ENCODE peak calls at places on chromosomes 11 and 22, in four cellular contexts. One of them, this sample, is unnamed.

GRCh38 chr11:134819026-134819425 is 407.0 kb upstream of the B3GAT1 start:
- DNase-seq in fibroblast of mammary gland: no peak
- DNase-seq in GM19239: no peak
- DNase-seq in nephron progenitor cell: no peak
- DNase-seq in this sample: no peak

GRCh38 chr11:128022761-128023160 is 564.6 kb downstream of the ETS1 start:
- DNase-seq in fibroblast of mammary gland: no peak
- DNase-seq in GM19239: no peak
- DNase-seq in nephron progenitor cell: no peak
- DNase-seq in this sample: no peak

GRCh38 chr11:108958446-108959123 is 293.7 kb downstream of the DDX10 start:
- DNase-seq in fibroblast of mammary gland: peak
- DNase-seq in GM19239: no peak
- DNase-seq in nephron progenitor cell: no peak
- DNase-seq in this sample: peak

GRCh38 chr11:116852261-116853125 is 15.1 kb upstream of the APOA1 start:
- DNase-seq in fibroblast of mammary gland: peak
- DNase-seq in GM19239: no peak
- DNase-seq in nephron progenitor cell: no peak
- DNase-seq in this sample: peak

GRCh38 chr11:64856382-64857227 is 12.2 kb upstream of the CDC42BPG start:
- DNase-seq in fibroblast of mammary gland: peak
- DNase-seq in GM19239: no peak
- DNase-seq in nephron progenitor cell: no peak
- DNase-seq in this sample: peak

GRCh38 chr11:113690619-113691569 is 15.2 kb downstream of the TMPRSS5 start:
- DNase-seq in fibroblast of mammary gland: peak
- DNase-seq in GM19239: no peak
- DNase-seq in nephron progenitor cell: peak
- DNase-seq in this sample: peak

GRCh38 chr11:70085815-70086769 is 8.0 kb downstream of the ANO1 start:
- DNase-seq in fibroblast of mammary gland: no peak
- DNase-seq in GM19239: no peak
- DNase-seq in nephron progenitor cell: no peak
- DNase-seq in this sample: no peak

GRCh38 chr11:46698597-46698996 is 1.8 kb downstream of the ARHGAP1 start:
- DNase-seq in fibroblast of mammary gland: peak
- DNase-seq in GM19239: no peak
- DNase-seq in nephron progenitor cell: no peak
- DNase-seq in this sample: no peak

GRCh38 chr11:15769203-15769602 is 587.1 kb downstream of the SOX6 start:
- DNase-seq in fibroblast of mammary gland: no peak
- DNase-seq in GM19239: no peak
- DNase-seq in nephron progenitor cell: no peak
- DNase-seq in this sample: no peak

GRCh38 chr22:43239102-43239875 is 52.4 kb upstream of the TTLL12 start:
- DNase-seq in fibroblast of mammary gland: peak
- DNase-seq in GM19239: no peak
- DNase-seq in nephron progenitor cell: no peak
- DNase-seq in this sample: no peak

GRCh38 chr11:126494831-126495230 is 139.3 kb downstream of the ST3GAL4 start:
- DNase-seq in fibroblast of mammary gland: no peak
- DNase-seq in GM19239: no peak
- DNase-seq in nephron progenitor cell: no peak
- DNase-seq in this sample: no peak

GRCh38 chr22:29912605-29913398 is 29.8 kb downstream of the MTMR3 start:
- DNase-seq in fibroblast of mammary gland: peak
- DNase-seq in GM19239: no peak
- DNase-seq in nephron progenitor cell: no peak
- DNase-seq in this sample: peak

GRCh38 chr11:131546218-131546895 is 175.9 kb downstream of the NTM start:
- DNase-seq in fibroblast of mammary gland: no peak
- DNase-seq in GM19239: no peak
- DNase-seq in nephron progenitor cell: no peak
- DNase-seq in this sample: no peak

GRCh38 chr11:19345848-19346681 is 105.3 kb upstream of the E2F8 start:
- DNase-seq in fibroblast of mammary gland: peak
- DNase-seq in GM19239: no peak
- DNase-seq in nephron progenitor cell: peak
- DNase-seq in this sample: peak

GRCh38 chr11:1106387-1106786 is 31.7 kb downstream of the MUC2 start:
- DNase-seq in fibroblast of mammary gland: no peak
- DNase-seq in GM19239: no peak
- DNase-seq in nephron progenitor cell: no peak
- DNase-seq in this sample: no peak

GRCh38 chr22:24117942-24118341 is 63.3 kb upstream of the SUSD2 start:
- DNase-seq in fibroblast of mammary gland: no peak
- DNase-seq in GM19239: no peak
- DNase-seq in nephron progenitor cell: no peak
- DNase-seq in this sample: no peak

GRCh38 chr11:72760543-72761400 is 8.6 kb upstream of the ARAP1 start:
- DNase-seq in fibroblast of mammary gland: peak
- DNase-seq in GM19239: no peak
- DNase-seq in nephron progenitor cell: no peak
- DNase-seq in this sample: no peak

GRCh38 chr11:116500833-116501622 is 271.8 kb downstream of the BUD13 start:
- DNase-seq in fibroblast of mammary gland: no peak
- DNase-seq in GM19239: no peak
- DNase-seq in nephron progenitor cell: peak
- DNase-seq in this sample: no peak

GRCh38 chr11:66617148-66617814 is 851 bp downstream of the RBM14 start:
- DNase-seq in fibroblast of mammary gland: peak
- DNase-seq in GM19239: no peak
- DNase-seq in nephron progenitor cell: no peak
- DNase-seq in this sample: peak

GRCh38 chr11:48012051-48012391 is 31.7 kb downstream of the PTPRJ start:
- DNase-seq in fibroblast of mammary gland: no peak
- DNase-seq in GM19239: no peak
- DNase-seq in nephron progenitor cell: no peak
- DNase-seq in this sample: no peak

GRCh38 chr11:120873966-120874365 is 149.9 kb upstream of the TBCEL start:
- DNase-seq in fibroblast of mammary gland: no peak
- DNase-seq in GM19239: no peak
- DNase-seq in nephron progenitor cell: no peak
- DNase-seq in this sample: no peak

GRCh38 chr22:49243335-49243734 is 584.3 kb downstream of the BRD1 start:
- DNase-seq in fibroblast of mammary gland: no peak
- DNase-seq in GM19239: no peak
- DNase-seq in nephron progenitor cell: no peak
- DNase-seq in this sample: no peak

GRCh38 chr11:656866-657265 is 19.8 kb downstream of the DRD4 start:
- DNase-seq in fibroblast of mammary gland: no peak
- DNase-seq in GM19239: no peak
- DNase-seq in nephron progenitor cell: no peak
- DNase-seq in this sample: no peak

GRCh38 chr11:113193077-113193476 is 121.3 kb upstream of the TTC12 start:
- DNase-seq in fibroblast of mammary gland: peak
- DNase-seq in GM19239: no peak
- DNase-seq in nephron progenitor cell: no peak
- DNase-seq in this sample: peak

GRCh38 chr22:47423266-47423665 is 660.8 kb downstream of the TBC1D22A start:
- DNase-seq in fibroblast of mammary gland: no peak
- DNase-seq in GM19239: no peak
- DNase-seq in nephron progenitor cell: no peak
- DNase-seq in this sample: no peak

GRCh38 chr22:37905534-37906363 is at the start of gene MICALL1:
- DNase-seq in fibroblast of mammary gland: peak
- DNase-seq in GM19239: peak
- DNase-seq in nephron progenitor cell: peak
- DNase-seq in this sample: peak

GRCh38 chr11:98728421-98728820 is 292.3 kb upstream of the CNTN5 start:
- DNase-seq in fibroblast of mammary gland: no peak
- DNase-seq in GM19239: no peak
- DNase-seq in nephron progenitor cell: no peak
- DNase-seq in this sample: no peak

GRCh38 chr11:128711136-128711535 is 17.3 kb downstream of the FLI1 start:
- DNase-seq in fibroblast of mammary gland: peak
- DNase-seq in GM19239: no peak
- DNase-seq in nephron progenitor cell: no peak
- DNase-seq in this sample: peak